ENCODE peak calls at places on chromosomes 12 and 14, in nine cellular contexts. One of them, this sample, is unnamed.

GRCh38 chr12:75443709-75444108 is 36.8 kb upstream of the GLIPR1 start:
- DNase-seq in cardiac muscle cell: no peak
- DNase-seq in pancreas: no peak
- DNase-seq in astrocyte of the spinal cord: no peak
- DNase-seq in suprapubic skin: no peak
- DNase-seq in WTC11: no peak
- DNase-seq in A549: no peak
- DNase-seq in kidney epithelial cell: no peak
- DNase-seq in B cell: no peak
- DNase-seq in this sample: no peak

GRCh38 chr12:129097451-129097850 is 244.2 kb downstream of the GLT1D1 start:
- DNase-seq in cardiac muscle cell: no peak
- DNase-seq in pancreas: no peak
- DNase-seq in astrocyte of the spinal cord: no peak
- DNase-seq in suprapubic skin: no peak
- DNase-seq in WTC11: no peak
- DNase-seq in A549: no peak
- DNase-seq in kidney epithelial cell: no peak
- DNase-seq in B cell: no peak
- DNase-seq in this sample: no peak

GRCh38 chr12:47886471-47887240 is 18.1 kb downstream of the VDR start:
- DNase-seq in cardiac muscle cell: peak; percentile 60
- DNase-seq in pancreas: no peak
- DNase-seq in astrocyte of the spinal cord: peak; percentile 38
- DNase-seq in suprapubic skin: no peak
- DNase-seq in WTC11: no peak
- DNase-seq in A549: no peak
- DNase-seq in kidney epithelial cell: no peak
- DNase-seq in B cell: no peak
- DNase-seq in this sample: no peak

GRCh38 chr12:106122004-106122403 is 16.8 kb downstream of the NUAK1 start:
- DNase-seq in cardiac muscle cell: no peak
- DNase-seq in pancreas: no peak
- DNase-seq in astrocyte of the spinal cord: no peak
- DNase-seq in suprapubic skin: no peak
- DNase-seq in WTC11: no peak
- DNase-seq in A549: no peak
- DNase-seq in kidney epithelial cell: no peak
- DNase-seq in B cell: no peak
- DNase-seq in this sample: no peak

GRCh38 chr12:45050751-45051489 is at the start of gene DBX2:
- DNase-seq in cardiac muscle cell: peak; percentile 9
- DNase-seq in pancreas: no peak
- DNase-seq in astrocyte of the spinal cord: peak; percentile 2
- DNase-seq in suprapubic skin: no peak
- DNase-seq in WTC11: peak; percentile 23
- DNase-seq in A549: peak; percentile 10
- DNase-seq in kidney epithelial cell: no peak
- DNase-seq in B cell: no peak
- DNase-seq in this sample: no peak

GRCh38 chr12:97760601-97761000 is 298.0 kb downstream of the RMST start:
- DNase-seq in cardiac muscle cell: no peak
- DNase-seq in pancreas: no peak
- DNase-seq in astrocyte of the spinal cord: no peak
- DNase-seq in suprapubic skin: no peak
- DNase-seq in WTC11: no peak
- DNase-seq in A549: no peak
- DNase-seq in kidney epithelial cell: no peak
- DNase-seq in B cell: no peak
- DNase-seq in this sample: no peak

GRCh38 chr14:23186913-23187654 is 3.6 kb upstream of the SLC7A8 start:
- DNase-seq in cardiac muscle cell: peak; percentile 86
- DNase-seq in pancreas: peak; percentile 68
- DNase-seq in astrocyte of the spinal cord: peak; percentile 73
- DNase-seq in suprapubic skin: no peak
- DNase-seq in WTC11: no peak
- DNase-seq in A549: peak; percentile 74
- DNase-seq in kidney epithelial cell: no peak
- DNase-seq in B cell: no peak
- DNase-seq in this sample: no peak

GRCh38 chr12:107539196-107539939 is 146.2 kb upstream of the PWP1 start:
- DNase-seq in cardiac muscle cell: no peak
- DNase-seq in pancreas: no peak
- DNase-seq in astrocyte of the spinal cord: no peak
- DNase-seq in suprapubic skin: no peak
- DNase-seq in WTC11: no peak
- DNase-seq in A549: no peak
- DNase-seq in kidney epithelial cell: no peak
- DNase-seq in B cell: no peak
- DNase-seq in this sample: no peak

GRCh38 chr12:22687677-22688076 is 62.7 kb downstream of the ETNK1 start:
- DNase-seq in cardiac muscle cell: peak; percentile 62
- DNase-seq in pancreas: no peak
- DNase-seq in astrocyte of the spinal cord: peak; percentile 87
- DNase-seq in suprapubic skin: no peak
- DNase-seq in WTC11: no peak
- DNase-seq in A549: no peak
- DNase-seq in kidney epithelial cell: peak; percentile 38
- DNase-seq in B cell: no peak
- DNase-seq in this sample: no peak

GRCh38 chr12:6250343-6250742 is 50.1 kb downstream of the CD9 start:
- DNase-seq in cardiac muscle cell: peak; percentile 52
- DNase-seq in pancreas: no peak
- DNase-seq in astrocyte of the spinal cord: no peak
- DNase-seq in suprapubic skin: no peak
- DNase-seq in WTC11: no peak
- DNase-seq in A549: no peak
- DNase-seq in kidney epithelial cell: no peak
- DNase-seq in B cell: no peak
- DNase-seq in this sample: no peak

GRCh38 chr12:50050410-50051280 is 6.8 kb upstream of the ASIC1 start:
- DNase-seq in cardiac muscle cell: peak; percentile 96
- DNase-seq in pancreas: peak; percentile 43
- DNase-seq in astrocyte of the spinal cord: peak; percentile 12
- DNase-seq in suprapubic skin: peak; percentile 86
- DNase-seq in WTC11: peak; percentile 65
- DNase-seq in A549: no peak
- DNase-seq in kidney epithelial cell: no peak
- DNase-seq in B cell: peak; percentile 38
- DNase-seq in this sample: no peak

GRCh38 chr14:94051115-94051514 is 25.0 kb downstream of the OTUB2 start:
- DNase-seq in cardiac muscle cell: peak; percentile 66
- DNase-seq in pancreas: peak; percentile 12
- DNase-seq in astrocyte of the spinal cord: peak; percentile 68
- DNase-seq in suprapubic skin: no peak
- DNase-seq in WTC11: peak; percentile 50
- DNase-seq in A549: peak; percentile 41
- DNase-seq in kidney epithelial cell: no peak
- DNase-seq in B cell: no peak
- DNase-seq in this sample: no peak

GRCh38 chr12:95733156-95733825 is 57.3 kb downstream of the NTN4 start:
- DNase-seq in cardiac muscle cell: peak; percentile 18
- DNase-seq in pancreas: no peak
- DNase-seq in astrocyte of the spinal cord: peak; percentile 91
- DNase-seq in suprapubic skin: no peak
- DNase-seq in WTC11: no peak
- DNase-seq in A549: peak; percentile 37
- DNase-seq in kidney epithelial cell: peak; percentile 54
- DNase-seq in B cell: no peak
- DNase-seq in this sample: no peak

GRCh38 chr12:70540996-70541395 is 96.2 kb downstream of the PTPRB start:
- DNase-seq in cardiac muscle cell: no peak
- DNase-seq in pancreas: no peak
- DNase-seq in astrocyte of the spinal cord: no peak
- DNase-seq in suprapubic skin: no peak
- DNase-seq in WTC11: no peak
- DNase-seq in A549: no peak
- DNase-seq in kidney epithelial cell: no peak
- DNase-seq in B cell: no peak
- DNase-seq in this sample: no peak

GRCh38 chr12:25585021-25585523 is 32.0 kb upstream of the LMNTD1 start:
- DNase-seq in cardiac muscle cell: peak; percentile 96
- DNase-seq in pancreas: peak; percentile 25
- DNase-seq in astrocyte of the spinal cord: peak; percentile 80
- DNase-seq in suprapubic skin: no peak
- DNase-seq in WTC11: no peak
- DNase-seq in A549: no peak
- DNase-seq in kidney epithelial cell: no peak
- DNase-seq in B cell: no peak
- DNase-seq in this sample: no peak

GRCh38 chr14:44113769-44114730 is 393.0 kb downstream of the FSCB start:
- DNase-seq in cardiac muscle cell: no peak
- DNase-seq in pancreas: no peak
- DNase-seq in astrocyte of the spinal cord: no peak
- DNase-seq in suprapubic skin: no peak
- DNase-seq in WTC11: no peak
- DNase-seq in A549: no peak
- DNase-seq in kidney epithelial cell: no peak
- DNase-seq in B cell: no peak
- DNase-seq in this sample: no peak

GRCh38 chr12:95126076-95126475 is 52.7 kb upstream of the NR2C1 start:
- DNase-seq in cardiac muscle cell: no peak
- DNase-seq in pancreas: no peak
- DNase-seq in astrocyte of the spinal cord: no peak
- DNase-seq in suprapubic skin: no peak
- DNase-seq in WTC11: no peak
- DNase-seq in A549: no peak
- DNase-seq in kidney epithelial cell: no peak
- DNase-seq in B cell: no peak
- DNase-seq in this sample: no peak

GRCh38 chr12:93128332-93128707 is 199.2 kb upstream of the EEA1 start:
- DNase-seq in cardiac muscle cell: no peak
- DNase-seq in pancreas: peak; percentile 13
- DNase-seq in astrocyte of the spinal cord: no peak
- DNase-seq in suprapubic skin: no peak
- DNase-seq in WTC11: no peak
- DNase-seq in A549: no peak
- DNase-seq in kidney epithelial cell: no peak
- DNase-seq in B cell: no peak
- DNase-seq in this sample: no peak

GRCh38 chr12:93127107-93127560 is 198.0 kb upstream of the EEA1 start:
- DNase-seq in cardiac muscle cell: no peak
- DNase-seq in pancreas: peak; percentile 34
- DNase-seq in astrocyte of the spinal cord: no peak
- DNase-seq in suprapubic skin: no peak
- DNase-seq in WTC11: no peak
- DNase-seq in A549: no peak
- DNase-seq in kidney epithelial cell: no peak
- DNase-seq in B cell: no peak
- DNase-seq in this sample: no peak

GRCh38 chr12:93126069-93126474 is 197.0 kb upstream of the EEA1 start:
- DNase-seq in cardiac muscle cell: no peak
- DNase-seq in pancreas: no peak
- DNase-seq in astrocyte of the spinal cord: no peak
- DNase-seq in suprapubic skin: no peak
- DNase-seq in WTC11: no peak
- DNase-seq in A549: no peak
- DNase-seq in kidney epithelial cell: no peak
- DNase-seq in B cell: no peak
- DNase-seq in this sample: no peak

GRCh38 chr12:93125126-93125525 is 196.0 kb upstream of the EEA1 start:
- DNase-seq in cardiac muscle cell: no peak
- DNase-seq in pancreas: no peak
- DNase-seq in astrocyte of the spinal cord: no peak
- DNase-seq in suprapubic skin: no peak
- DNase-seq in WTC11: no peak
- DNase-seq in A549: no peak
- DNase-seq in kidney epithelial cell: no peak
- DNase-seq in B cell: no peak
- DNase-seq in this sample: no peak

GRCh38 chr12:93127582-93128331 is 198.7 kb upstream of the EEA1 start:
- DNase-seq in cardiac muscle cell: peak; percentile 98
- DNase-seq in pancreas: peak; percentile 70
- DNase-seq in astrocyte of the spinal cord: peak; percentile 83
- DNase-seq in suprapubic skin: no peak
- DNase-seq in WTC11: peak; percentile 22
- DNase-seq in A549: peak; percentile 15
- DNase-seq in kidney epithelial cell: no peak
- DNase-seq in B cell: no peak
- DNase-seq in this sample: peak; percentile 74
- TF ChIP-seq CTCF in cardiac muscle cell: peak; percentile 61
- TF ChIP-seq CTCF in pancreas: no peak
- TF ChIP-seq CTCF in astrocyte of the spinal cord: peak; percentile 28
- TF ChIP-seq CTCF in suprapubic skin: peak; percentile 1
- TF ChIP-seq CTCF in WTC11: no peak
- TF ChIP-seq CTCF in A549: no peak
- TF ChIP-seq CTCF in kidney epithelial cell: no peak
- TF ChIP-seq CTCF in B cell: no peak
- TF ChIP-seq CTCF in this sample: peak; percentile 70

GRCh38 chr12:123126294-123127144 is 24.4 kb downstream of the PITPNM2 start:
- DNase-seq in cardiac muscle cell: peak; percentile 97
- DNase-seq in pancreas: no peak
- DNase-seq in astrocyte of the spinal cord: peak; percentile 94
- DNase-seq in suprapubic skin: no peak
- DNase-seq in WTC11: no peak
- DNase-seq in A549: peak; percentile 94
- DNase-seq in kidney epithelial cell: peak; percentile 98
- DNase-seq in B cell: no peak
- DNase-seq in this sample: no peak
- TF ChIP-seq CTCF in cardiac muscle cell: peak; percentile 44
- TF ChIP-seq CTCF in pancreas: no peak
- TF ChIP-seq CTCF in astrocyte of the spinal cord: peak; percentile 47
- TF ChIP-seq CTCF in suprapubic skin: no peak
- TF ChIP-seq CTCF in WTC11: no peak
- TF ChIP-seq CTCF in A549: no peak
- TF ChIP-seq CTCF in kidney epithelial cell: peak; percentile 26
- TF ChIP-seq CTCF in B cell: no peak
- TF ChIP-seq CTCF in this sample: no peak

GRCh38 chr12:31324116-31324844 is 1.7 kb downstream of the SINHCAF start:
- DNase-seq in cardiac muscle cell: peak; percentile 85
- DNase-seq in pancreas: peak; percentile 81
- DNase-seq in astrocyte of the spinal cord: peak; percentile 81
- DNase-seq in suprapubic skin: peak; percentile 79
- DNase-seq in WTC11: peak; percentile 56
- DNase-seq in A549: peak; percentile 85
- DNase-seq in kidney epithelial cell: no peak
- DNase-seq in B cell: peak; percentile 83
- DNase-seq in this sample: peak; percentile 75
- TF ChIP-seq CTCF in cardiac muscle cell: no peak
- TF ChIP-seq CTCF in pancreas: no peak
- TF ChIP-seq CTCF in astrocyte of the spinal cord: no peak
- TF ChIP-seq CTCF in suprapubic skin: no peak
- TF ChIP-seq CTCF in WTC11: no peak
- TF ChIP-seq CTCF in A549: no peak
- TF ChIP-seq CTCF in kidney epithelial cell: no peak
- TF ChIP-seq CTCF in B cell: peak; percentile 45
- TF ChIP-seq CTCF in this sample: peak; percentile 17

DNA sequence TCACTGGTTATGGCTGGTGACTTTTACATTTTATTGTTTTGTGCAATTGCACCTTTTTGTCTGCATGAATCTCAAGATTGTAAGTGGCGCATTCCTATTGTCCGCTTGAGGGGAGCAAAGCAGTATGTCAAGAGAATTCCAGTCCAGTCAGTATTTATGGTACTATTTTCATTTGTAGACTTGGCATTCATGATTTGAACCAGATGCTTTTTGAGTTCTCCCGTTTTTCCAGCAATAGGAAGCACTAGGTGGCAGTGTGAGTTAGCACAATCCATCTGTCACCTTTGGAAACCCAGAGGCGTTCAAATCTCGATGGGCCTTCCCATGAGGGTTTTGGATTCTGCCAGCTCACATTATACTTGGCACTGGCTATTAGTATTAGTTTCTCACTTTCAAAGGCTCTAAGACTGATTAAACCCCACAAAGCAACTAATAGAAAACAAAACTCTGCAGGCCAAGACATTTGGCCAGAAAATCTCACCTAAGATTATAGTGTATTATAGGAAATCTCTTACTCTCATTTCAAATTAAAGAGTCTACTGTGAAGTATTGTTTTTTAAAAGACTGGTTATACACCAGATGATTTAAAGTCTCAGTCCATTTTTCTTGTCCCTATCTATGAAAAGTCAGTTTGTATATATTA is 2.2 kb downstream of the DACT1 start:
- DNase-seq in cardiac muscle cell: peak; percentile 93
- DNase-seq in pancreas: peak; percentile 35
- DNase-seq in astrocyte of the spinal cord: peak; percentile 87
- DNase-seq in suprapubic skin: no peak
- DNase-seq in WTC11: peak; percentile 37
- DNase-seq in A549: peak; percentile 65
- DNase-seq in kidney epithelial cell: no peak
- DNase-seq in B cell: no peak
- DNase-seq in this sample: no peak
- TF ChIP-seq CTCF in cardiac muscle cell: peak; percentile 76
- TF ChIP-seq CTCF in pancreas: no peak
- TF ChIP-seq CTCF in astrocyte of the spinal cord: peak; percentile 68
- TF ChIP-seq CTCF in suprapubic skin: no peak
- TF ChIP-seq CTCF in WTC11: no peak
- TF ChIP-seq CTCF in A549: peak; percentile 85
- TF ChIP-seq CTCF in kidney epithelial cell: peak; percentile 67
- TF ChIP-seq CTCF in B cell: no peak
- TF ChIP-seq CTCF in this sample: peak; percentile 35

This sample was measured in CD14-positive monocyte.